ENCODE peak calls at places on chromosomes 7 and 10, in four cellular contexts. T, L, Q and O are unnamed samples.
A peak's percentile ranks its signal among the peaks of the same experiment; 100 is the strongest.

GRCh38 chr10:22433875-22434274 is 88.6 kb downstream of the SPAG6 start:
- DNase-seq in T (peak; percentile 38), L (no peak), Q (no peak), O (peak; percentile 30)

GRCh38 chr7:92793656-92794205 is 42.6 kb downstream of the CDK6 start:
- DNase-seq in L (no peak), T (no peak), Q (no peak), O (no peak)

GRCh38 chr7:2157473-2158279 is 75.1 kb downstream of the MAD1L1 start:
- DNase-seq in Q (no peak), T (no peak), L (no peak), O (no peak)

GRCh38 chr7:34058791-34059550 is 153.6 kb downstream of the BMPER start:
- DNase-seq in L (no peak), Q (no peak), T (no peak), O (peak; percentile 35)

GRCh38 chr10:29030855-29031254 is 258.0 kb upstream of the LYZL1 start:
- DNase-seq in L (no peak), T (no peak), Q (no peak), O (no peak)

GRCh38 chr10:98295907-98296306 is 27.9 kb upstream of the LOXL4 start:
- DNase-seq in L (no peak), Q (no peak), T (no peak), O (peak; percentile 35)

GRCh38 chr7:85115862-85116261 is 71.0 kb downstream of the SEMA3D start:
- DNase-seq in Q (no peak), L (no peak), T (no peak), O (no peak)

GRCh38 chr7:1100886-1101579 is 13.1 kb downstream of the GPER1 start:
- DNase-seq in T (no peak), L (no peak), Q (no peak), O (no peak)

GRCh38 chr10:3173173-3173878 is 744 bp upstream of the PITRM1 start:
- DNase-seq in L (no peak), T (peak; percentile 58), Q (peak; percentile 96), O (peak; percentile 98)

GRCh38 chr7:7976677-7977076 is 8.1 kb downstream of the GLCCI1 start:
- DNase-seq in T (no peak), Q (no peak), L (no peak), O (no peak)

GRCh38 chr10:28678687-28679457 is 1.6 kb downstream of the BAMBI start:
- DNase-seq in T (no peak), Q (peak; percentile 36), L (peak; percentile 84), O (no peak)

GRCh38 chr7:87345962-87346371 is 503 bp downstream of the CROT start:
- DNase-seq in T (no peak), Q (no peak), L (no peak), O (no peak)

GRCh38 chr10:102473445-102474331 is 22.3 kb upstream of the C10orf95 start:
- DNase-seq in Q (no peak), L (no peak), T (no peak), O (no peak)

GRCh38 chr10:75430000-75430763 is 1.2 kb upstream of the LRMDA start:
- DNase-seq in T (peak; percentile 38), Q (no peak), L (peak; percentile 97), O (peak; percentile 73)

GRCh38 chr10:53434413-53434812 is 661.8 kb upstream of the MBL2 start:
- DNase-seq in T (no peak), L (no peak), Q (no peak), O (peak; percentile 17)

GRCh38 chr10:97117372-97117771 is 68.4 kb downstream of the SLIT1 start:
- DNase-seq in Q (no peak), L (no peak), T (peak; percentile 24), O (peak; percentile 44)

GRCh38 chr10:115996031-115996430 is 277.0 kb downstream of the GFRA1 start:
- DNase-seq in T (no peak), Q (no peak), L (no peak), O (peak; percentile 79)

GRCh38 chr7:93551063-93551895 is 23.2 kb downstream of the CALCR start:
- DNase-seq in L (peak; percentile 17), Q (peak; percentile 15), T (peak; percentile 20), O (peak; percentile 92)

GRCh38 chr10:48976208-48976607 is 36.6 kb upstream of the LRRC18 start:
- DNase-seq in L (peak; percentile 6), Q (peak; percentile 36), T (peak; percentile 12), O (peak; percentile 34)

GRCh38 chr10:79089579-79090110 is 20.9 kb downstream of the ZMIZ1 start:
- DNase-seq in L (no peak), T (no peak), Q (no peak), O (no peak)

GRCh38 chr7:114182837-114183236 is 231.8 kb upstream of the FOXP2 start:
- DNase-seq in Q (no peak), L (peak; percentile 6), T (no peak), O (no peak)

GRCh38 chr7:81519886-81520285 is 250.0 kb downstream of the HGF start:
- DNase-seq in L (no peak), T (no peak), Q (no peak), O (no peak)

GRCh38 chr7:26457702-26458327 is 166.2 kb downstream of the SNX10 start:
- DNase-seq in L (no peak), Q (no peak), T (no peak), O (no peak)

GRCh38 chr10:86649471-86650150 is 4.7 kb upstream of the OPN4 start:
- DNase-seq in L (no peak), Q (no peak), T (no peak), O (no peak)

GRCh38 chr7:38728145-38728544 is 97.0 kb upstream of the AMPH start:
- DNase-seq in Q (no peak), T (no peak), L (no peak), O (no peak)

GRCh38 chr10:79446451-79447020 is 1.1 kb upstream of the ZCCHC24 start:
- DNase-seq in L (no peak), T (peak; percentile 18), Q (peak; percentile 86), O (peak; percentile 63)

GRCh38 chr10:8278099-8278498 is 223.6 kb downstream of the GATA3 start:
- DNase-seq in T (no peak), L (no peak), Q (no peak), O (no peak)

GRCh38 chr7:28623105-28623730 is 210.9 kb downstream of the CREB5 start:
- DNase-seq in Q (no peak), L (no peak), T (no peak), O (no peak)

GRCh38 chr7:109335951-109336350 is 766.3 kb downstream of the DNAJB9 start:
- DNase-seq in Q (no peak), L (no peak), T (no peak), O (no peak)

GRCh38 chr7:39509912-39510311 is 56.3 kb upstream of the YAE1 start:
- DNase-seq in T (no peak), L (no peak), Q (no peak), O (no peak)

GRCh38 chr7:31744294-31744874 is 57.4 kb downstream of the PPP1R17 start:
- DNase-seq in L (peak; percentile 49), T (peak; percentile 44), Q (peak; percentile 53), O (peak; percentile 81)

GRCh38 chr10:72702868-72703581 is 11.1 kb downstream of the MCU start:
- DNase-seq in T (no peak), L (no peak), Q (no peak), O (no peak)

GRCh38 chr10:89478085-89478738 is 57.2 kb downstream of the SLC16A12 start:
- DNase-seq in L (no peak), Q (no peak), T (no peak), O (peak; percentile 67)

GRCh38 chr10:93604145-93604544 is 3.1 kb upstream of the RBP4 start:
- DNase-seq in Q (no peak), T (no peak), L (no peak), O (no peak)

GRCh38 chr10:102066421-102067068 is 1.4 kb downstream of the HPS6 start:
- DNase-seq in T (no peak), Q (no peak), L (no peak), O (no peak)

GRCh38 chr7:48139461-48139860 is 31.8 kb upstream of the ABCA13 start:
- DNase-seq in Q (no peak), T (peak; percentile 16), L (peak; percentile 72), O (peak; percentile 70)

GRCh38 chr7:22726345-22726848 is 603 bp upstream of the IL6 start:
- DNase-seq in T (peak; percentile 76), L (peak; percentile 7), Q (peak; percentile 68), O (peak; percentile 90)

GRCh38 chr7:36686499-36686898 is 37.8 kb downstream of the AOAH start:
- DNase-seq in Q (no peak), T (no peak), L (no peak), O (no peak)
- TF ChIP-seq JUNB in Q (no peak), T (no peak), L (no peak), O (no peak)

DNA sequence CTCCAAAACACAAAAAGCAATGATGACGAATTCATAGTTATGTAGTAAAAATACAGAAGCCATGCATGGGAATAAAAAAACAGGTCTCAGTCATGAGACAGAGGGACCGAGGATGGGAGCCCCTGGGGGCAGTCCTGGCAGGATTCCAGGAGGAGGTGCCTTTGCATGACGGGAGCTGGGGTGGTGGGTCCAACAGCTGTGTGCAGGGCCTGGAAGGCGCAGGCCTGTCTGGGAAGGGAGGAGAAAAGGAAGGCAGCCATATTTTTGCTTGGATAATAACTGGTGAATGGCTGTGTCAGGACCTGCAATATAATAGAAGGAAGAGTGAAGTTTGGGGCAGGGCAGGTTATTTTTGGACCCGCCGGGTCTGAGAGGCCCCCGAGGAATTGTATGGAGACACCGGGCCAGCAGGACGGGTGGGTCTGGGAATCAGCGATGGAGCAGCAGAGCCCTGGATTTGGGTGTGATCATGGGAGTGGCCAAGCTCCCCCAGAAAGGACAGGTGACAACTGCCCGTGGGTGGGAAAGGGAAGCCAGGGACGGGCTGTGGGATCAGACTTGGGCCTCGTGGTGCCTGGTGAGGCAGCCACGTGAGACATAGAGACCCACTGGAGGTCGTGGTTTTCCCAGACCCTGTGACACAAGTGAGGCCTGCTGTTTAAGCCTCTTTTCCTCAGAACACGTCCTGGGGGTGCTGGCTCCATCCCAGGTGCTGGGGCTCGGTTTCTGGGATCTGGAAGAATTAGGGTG is 2.9 kb upstream of the JAKMIP3 start:
- DNase-seq in Q (no peak), L (no peak), T (no peak), O (no peak)
- H3K4me1 ChIP-seq in Q (no peaks in the 10 kb centered on the region), L (peaks cover 22% of the 10 kb centered on the region), T (peaks cover 22% of the 10 kb centered on the region), O (peaks cover 11% of the 10 kb centered on the region)

DNA sequence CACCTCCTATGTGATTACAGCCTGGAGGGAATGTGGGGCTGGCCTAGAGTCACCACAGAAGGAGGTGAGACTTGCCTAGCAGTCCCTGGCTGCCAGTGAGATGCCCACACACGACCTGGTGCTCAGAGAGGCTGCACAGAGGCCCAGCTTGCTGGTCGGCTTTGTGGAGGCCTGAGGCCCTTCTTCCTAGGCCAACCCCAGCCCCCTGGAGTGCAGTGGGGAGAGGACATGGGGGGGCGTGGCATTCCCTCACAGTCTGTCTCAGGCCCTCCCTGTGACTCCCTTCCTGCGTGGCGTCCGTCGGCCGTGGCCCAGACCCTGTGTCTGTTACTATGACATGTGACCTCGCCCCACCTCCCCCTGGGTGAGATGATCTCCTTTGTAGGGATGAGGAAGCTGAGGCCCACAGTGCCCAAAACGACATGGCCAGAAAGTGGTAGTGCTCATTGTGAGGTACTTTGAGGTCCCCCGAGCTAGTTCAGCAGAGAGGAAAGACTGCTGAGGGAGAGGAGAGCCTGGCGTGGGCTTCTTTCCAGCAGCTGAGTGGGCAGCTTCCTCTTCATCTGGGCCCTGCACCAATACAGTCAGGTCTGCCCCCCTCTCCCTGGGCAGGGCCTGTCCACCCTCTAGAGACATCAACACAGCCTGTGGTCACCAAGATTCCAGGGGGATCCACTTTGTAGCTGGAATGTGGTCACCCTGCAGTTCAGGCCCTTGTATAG is 29.7 kb downstream of the UNC5B start:
- DNase-seq in L (no peak), Q (no peak), T (no peak), O (no peak)
- TF ChIP-seq JUNB in L (no peak), Q (no peak), T (no peak), O (no peak)

DNA sequence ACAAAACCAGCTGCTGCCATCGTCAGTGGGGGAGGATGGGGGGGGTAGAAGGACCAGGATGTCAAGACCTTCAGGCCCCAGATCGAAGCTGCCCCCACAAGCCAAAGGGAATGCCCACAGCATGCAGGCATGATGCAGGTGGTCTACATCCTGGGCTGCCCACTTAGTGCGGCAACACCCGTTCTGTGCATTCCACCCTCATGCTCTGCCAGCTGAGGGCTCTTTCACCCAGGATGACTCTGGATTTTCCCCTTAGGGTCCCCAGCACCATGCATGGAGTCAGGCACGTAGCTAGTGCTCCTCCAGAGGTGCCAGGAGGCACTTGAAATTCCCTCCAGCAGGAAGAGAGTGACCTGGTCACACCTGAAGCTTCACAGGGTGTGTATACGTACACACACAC is 66.2 kb downstream of the SH3PXD2A start:
- DNase-seq in T (no peak), Q (no peak), L (no peak), O (no peak)
- H3K4me1 ChIP-seq in T (peaks cover 38% of the 10 kb centered on the region), Q (no peaks in the 10 kb centered on the region), L (peaks cover 81% of the 10 kb centered on the region), O (no peaks in the 10 kb centered on the region)